ENCODE peak calls at places on chromosome 7, in six cellular contexts. O is effector memory CD4-positive, alpha-beta T cell; I is heart right ventricle; E is activated T-cell treated with anti-CD3 and anti-CD28 coated beads, Interleukin-2, amount 50 U/mL, for 48 hours; G is AG08396; H is NCI-H2171 treated with DMSO at 0.1 percent for 48 hours. T is an unnamed sample.

GRCh38 chr7:143205560-143206293 is 16.1 kb upstream of the TAS2R40 start:
- DNase-seq in O (no peak), I (peak), E (peak), G (no peak), H (no peak), T (no peak)

GRCh38 chr7:99098824-99099498 is 44.9 kb downstream of the SMURF1 start:
- DNase-seq in O (no peak), I (no peak), E (no peak), G (peak), H (no peak), T (no peak)

GRCh38 chr7:123811056-123811455 is 33.9 kb upstream of the HYAL4 start:
- DNase-seq in O (no peak), I (no peak), E (no peak), G (no peak), H (no peak), T (no peak)

GRCh38 chr7:134120405-134120804 is 6.7 kb upstream of the LRGUK start:
- DNase-seq in O (no peak), I (no peak), E (no peak), G (peak), H (no peak), T (no peak)

GRCh38 chr7:128167316-128167691 is 73.8 kb upstream of the LEP start:
- DNase-seq in O (no peak), I (no peak), E (peak), G (peak), H (peak), T (no peak)

GRCh38 chr7:113705439-113705838 is 213.4 kb downstream of the PPP1R3A start:
- DNase-seq in O (no peak), I (no peak), E (no peak), G (no peak), H (no peak), T (no peak)

GRCh38 chr7:147492621-147493020 is 1097.9 kb upstream of the C7orf33 start:
- DNase-seq in O (no peak), I (no peak), E (no peak), G (no peak), H (no peak), T (no peak)

GRCh38 chr7:98211221-98211675 is at the start of gene BHLHA15:
- DNase-seq in O (peak), I (no peak), E (peak), G (peak), H (peak), T (peak)

GRCh38 chr7:10779465-10780399 is 193.9 kb upstream of the PHF14 start:
- DNase-seq in O (no peak), I (no peak), E (no peak), G (no peak), H (no peak), T (no peak)

GRCh38 chr7:150450491-150450992 is at the start of gene GIMAP8:
- DNase-seq in O (peak), I (peak), E (peak), G (no peak), H (no peak), T (peak)

GRCh38 chr7:102040569-102040968 is 223.1 kb downstream of the CUX1 start:
- DNase-seq in O (no peak), I (peak), E (no peak), G (no peak), H (no peak), T (no peak)

GRCh38 chr7:38054199-38054598 is 123.8 kb upstream of the STARD3NL start:
- DNase-seq in O (no peak), I (no peak), E (no peak), G (no peak), H (no peak), T (no peak)

GRCh38 chr7:29488977-29489376 is 74.7 kb upstream of the PRR15 start:
- DNase-seq in O (no peak), I (no peak), E (no peak), G (no peak), H (no peak), T (no peak)

GRCh38 chr7:134140889-134141867 is 14.0 kb downstream of the LRGUK start:
- DNase-seq in O (peak), I (peak), E (peak), G (peak), H (peak), T (peak)

GRCh38 chr7:11786186-11786585 is 45.8 kb downstream of the THSD7A start:
- DNase-seq in O (no peak), I (no peak), E (no peak), G (peak), H (no peak), T (no peak)

GRCh38 chr7:55018361-55019328 is at the start of gene EGFR:
- DNase-seq in O (no peak), I (peak), E (no peak), G (peak), H (no peak), T (peak)

GRCh38 chr7:34916267-34916666 is 121.0 kb downstream of the DPY19L1 start:
- DNase-seq in O (no peak), I (no peak), E (no peak), G (no peak), H (no peak), T (no peak)

GRCh38 chr7:77727936-77728701 is 31.9 kb downstream of the RSBN1L start:
- DNase-seq in O (no peak), I (no peak), E (no peak), G (peak), H (peak), T (no peak)

GRCh38 chr7:4842302-4843064 is 19.3 kb downstream of the PAPOLB start:
- DNase-seq in O (no peak), I (peak), E (no peak), G (peak), H (no peak), T (no peak)

GRCh38 chr7:41038211-41038610 is 664.7 kb downstream of the INHBA start:
- DNase-seq in O (no peak), I (no peak), E (no peak), G (no peak), H (no peak), T (no peak)

GRCh38 chr7:28488061-28488791 is 75.9 kb downstream of the CREB5 start:
- DNase-seq in O (no peak), I (no peak), E (no peak), G (no peak), H (no peak), T (no peak)

GRCh38 chr7:113010377-113010776 is 76.2 kb downstream of the GPR85 start:
- DNase-seq in O (no peak), I (no peak), E (no peak), G (no peak), H (no peak), T (no peak)

GRCh38 chr7:150428671-150429451 is 21.6 kb upstream of the GIMAP8 start:
- DNase-seq in O (no peak), I (no peak), E (peak), G (peak), H (peak), T (peak)

GRCh38 chr7:138303230-138304070 is 156.6 kb upstream of the TRIM24 start:
- DNase-seq in O (no peak), I (no peak), E (no peak), G (no peak), H (no peak), T (no peak)

GRCh38 chr7:1052031-1052818 is 7.9 kb downstream of the GPR146 start:
- DNase-seq in O (no peak), I (peak), E (no peak), G (no peak), H (no peak), T (no peak)

GRCh38 chr7:114922652-114923402 is 933 bp downstream of the MDFIC start:
- DNase-seq in O (peak), I (peak), E (peak), G (peak), H (peak), T (peak)

GRCh38 chr7:148729984-148730733 is 31.5 kb downstream of the CUL1 start:
- DNase-seq in O (no peak), I (no peak), E (no peak), G (peak), H (no peak), T (no peak)

GRCh38 chr7:107661865-107662379 is 1.3 kb downstream of the SLC26A4 start:
- DNase-seq in O (no peak), I (no peak), E (no peak), G (no peak), H (no peak), T (no peak)

GRCh38 chr7:69534461-69535041 is 63.7 kb upstream of the AUTS2 start:
- DNase-seq in O (no peak), I (no peak), E (no peak), G (no peak), H (no peak), T (no peak)

GRCh38 chr7:36663481-36663880 is 60.8 kb downstream of the AOAH start:
- DNase-seq in O (no peak), I (no peak), E (no peak), G (no peak), H (no peak), T (no peak)

GRCh38 chr7:112868609-112869008 is 78.4 kb upstream of the TMEM168 start:
- DNase-seq in O (no peak), I (peak), E (no peak), G (no peak), H (no peak), T (no peak)

GRCh38 chr7:144786522-144786921 is 49.3 kb downstream of the TPK1 start:
- DNase-seq in O (no peak), I (no peak), E (no peak), G (no peak), H (no peak), T (no peak)

GRCh38 chr7:18570890-18571478 is 75.4 kb downstream of the HDAC9 start:
- DNase-seq in O (no peak), I (no peak), E (no peak), G (peak), H (peak), T (no peak)

GRCh38 chr7:113085781-113086390 is 741 bp downstream of the GPR85 start:
- DNase-seq in O (no peak), I (no peak), E (no peak), G (peak), H (peak), T (no peak)

GRCh38 chr7:41436139-41436538 is 266.8 kb downstream of the INHBA start:
- DNase-seq in O (no peak), I (no peak), E (no peak), G (no peak), H (no peak), T (no peak)

GRCh38 chr7:159015081-159015893 is 129.4 kb downstream of the VIPR2 start:
- DNase-seq in O (no peak), I (peak), E (no peak), G (peak), H (no peak), T (peak)

GRCh38 chr7:44563171-44563679 is 10.5 kb downstream of the DDX56 start:
- DNase-seq in O (no peak), I (no peak), E (no peak), G (no peak), H (no peak), T (no peak)

GRCh38 chr7:41065663-41066062 is 637.2 kb downstream of the INHBA start:
- DNase-seq in O (no peak), I (no peak), E (no peak), G (no peak), H (no peak), T (no peak)

GRCh38 chr7:68805159-68805558 is 793.1 kb upstream of the AUTS2 start:
- DNase-seq in O (no peak), I (no peak), E (no peak), G (no peak), H (no peak), T (no peak)

T was measured in tibial artery.